ENCODE peak calls at places on chromosomes 16 and 17, in seven cellular contexts. V is AG10803, S is astrocyte, P is cardiac fibroblast, L is body of pancreas, U is fibroblast of lung, G is right atrium auricular region. O is an unnamed sample.

GRCh38 chr16:31010539-31010938 is at the start of gene STX1B:
- DNase-seq in P (no peak), S (no peak), L (no peak), U (peak; percentile 47), V (peak; percentile 18), G (no peak), O (no peak)

GRCh38 chr16:1494711-1495110 is 1.6 kb downstream of the TELO2 start:
- DNase-seq in V (peak; percentile 22), P (peak; percentile 11), U (no peak), L (no peak), S (no peak), G (peak; percentile 68), O (no peak)

GRCh38 chr16:57720142-57720575 is 15.4 kb upstream of the KATNB1 start:
- DNase-seq in P (peak; percentile 74), G (no peak), V (peak; percentile 50), L (peak; percentile 84), U (peak; percentile 36), S (peak; percentile 8), O (peak; percentile 70)

GRCh38 chr17:28468781-28469180 is 4.7 kb upstream of the SLC13A2 start:
- DNase-seq in P (no peak), S (no peak), V (no peak), L (no peak), G (no peak), U (no peak), O (peak; percentile 77)

GRCh38 chr16:81779540-81780320 is 639 bp downstream of the PLCG2 start:
- DNase-seq in L (peak; percentile 36), P (peak; percentile 10), U (peak; percentile 8), S (no peak), G (no peak), V (no peak), O (peak; percentile 48)

GRCh38 chr17:68127914-68128313 is 92.4 kb downstream of the KPNA2 start:
- DNase-seq in G (no peak), S (no peak), P (no peak), U (no peak), L (no peak), V (no peak), O (no peak)

GRCh38 chr17:64661731-64661980 is 451 bp downstream of the SMURF2 start:
- DNase-seq in U (no peak), L (no peak), P (no peak), G (no peak), V (no peak), S (no peak), O (no peak)

GRCh38 chr16:55836158-55836611 is 3.3 kb upstream of the CES1 start:
- DNase-seq in L (no peak), V (no peak), S (no peak), U (no peak), G (peak; percentile 61), P (no peak), O (no peak)

GRCh38 chr16:9068886-9069285 is 22.6 kb upstream of the HAPSTR1 start:
- DNase-seq in S (no peak), V (no peak), P (no peak), U (peak; percentile 37), L (no peak), G (no peak), O (no peak)

GRCh38 chr16:25048146-25048618 is 33.0 kb upstream of the ARHGAP17 start:
- DNase-seq in V (no peak), L (no peak), G (no peak), S (no peak), U (no peak), P (no peak), O (no peak)
- H3K4me3 ChIP-seq in V (peak overlapping the region; percentile 50), L (no peak overlapping the region), G (peak overlapping the region; percentile 55), S (peak overlapping the region; percentile 35), U (peak overlapping the region; percentile 72), P (peak overlapping the region; percentile 40), O (peak overlapping the region; percentile 1)

GRCh38 chr16:7513429-7513828 is 180.8 kb downstream of the RBFOX1 start:
- DNase-seq in P (no peak), G (no peak), V (no peak), S (no peak), U (no peak), L (no peak), O (peak; percentile 5)
- TF ChIP-seq CTCF in P (no peak), G (no peak), V (no peak), S (no peak), U (no peak), L (no peak), O (no peak)

GRCh38 chr17:77174928-77175720 is 34.4 kb downstream of the SEC14L1 start:
- DNase-seq in G (no peak), S (no peak), U (no peak), V (no peak), P (no peak), L (peak; percentile 71), O (no peak)
- H3K4me3 ChIP-seq in G (no peak overlapping the region), S (no peak overlapping the region), U (no peak overlapping the region), V (no peak overlapping the region), P (no peak overlapping the region), L (no peak overlapping the region), O (no peak overlapping the region)

GRCh38 chr16:75695708-75696107 is 5.6 kb downstream of the DUXB start:
- DNase-seq in S (no peak), P (no peak), V (no peak), U (no peak), L (no peak), G (no peak), O (peak; percentile 21)
- TF ChIP-seq CTCF in S (no peak), P (no peak), V (peak; percentile 6), U (no peak), L (no peak), G (no peak), O (no peak)